ENCODE peak calls at places on chromosomes 3 and 15, in ten cellular contexts. One of them, this sample, is unnamed.

GRCh38 chr3:171320721-171321120 is 139.5 kb downstream of the TNIK start:
- DNase-seq in retina: peak
- DNase-seq in stimulated activated naive CD8-positive, alpha-beta T cell treated with anti-CD3 and anti-CD28 coated beads, Interleukin-15, Interleukin-2, amounts not matched to agents 100 U/mL and 50 U/mL, for 24 hours: no peak
- DNase-seq in activated CD4-positive, alpha-beta T cell treated with anti-CD3 and anti-CD28 coated beads, Interleukin-2, amount 50 U/mL, for 4 hours: no peak
- DNase-seq in NCI-H460: no peak
- DNase-seq in WTC11: no peak
- DNase-seq in activated effector memory CD4-positive, alpha-beta T cell treated with Interleukin-2 at 50 U/mL for 16 hours: no peak
- DNase-seq in left ventricle myocardium superior: no peak
- DNase-seq in posterior cingulate gyrus: no peak
- DNase-seq in choroid plexus epithelial cell: peak
- DNase-seq in this sample: no peak

GRCh38 chr15:66894986-66895780 is 170.2 kb upstream of the SMAD3 start:
- DNase-seq in retina: no peak
- DNase-seq in stimulated activated naive CD8-positive, alpha-beta T cell treated with anti-CD3 and anti-CD28 coated beads, Interleukin-15, Interleukin-2, amounts not matched to agents 100 U/mL and 50 U/mL, for 24 hours: no peak
- DNase-seq in activated CD4-positive, alpha-beta T cell treated with anti-CD3 and anti-CD28 coated beads, Interleukin-2, amount 50 U/mL, for 4 hours: no peak
- DNase-seq in NCI-H460: peak
- DNase-seq in WTC11: no peak
- DNase-seq in activated effector memory CD4-positive, alpha-beta T cell treated with Interleukin-2 at 50 U/mL for 16 hours: no peak
- DNase-seq in left ventricle myocardium superior: no peak
- DNase-seq in posterior cingulate gyrus: no peak
- DNase-seq in choroid plexus epithelial cell: no peak
- DNase-seq in this sample: no peak

GRCh38 chr3:38003371-38003816 is 12.8 kb downstream of the VILL start:
- DNase-seq in retina: peak
- DNase-seq in stimulated activated naive CD8-positive, alpha-beta T cell treated with anti-CD3 and anti-CD28 coated beads, Interleukin-15, Interleukin-2, amounts not matched to agents 100 U/mL and 50 U/mL, for 24 hours: peak
- DNase-seq in activated CD4-positive, alpha-beta T cell treated with anti-CD3 and anti-CD28 coated beads, Interleukin-2, amount 50 U/mL, for 4 hours: peak
- DNase-seq in NCI-H460: peak
- DNase-seq in WTC11: peak
- DNase-seq in activated effector memory CD4-positive, alpha-beta T cell treated with Interleukin-2 at 50 U/mL for 16 hours: peak
- DNase-seq in left ventricle myocardium superior: peak
- DNase-seq in posterior cingulate gyrus: peak
- DNase-seq in choroid plexus epithelial cell: peak
- DNase-seq in this sample: peak

GRCh38 chr3:25288416-25288815 is 139.6 kb upstream of the RARB start:
- DNase-seq in retina: no peak
- DNase-seq in stimulated activated naive CD8-positive, alpha-beta T cell treated with anti-CD3 and anti-CD28 coated beads, Interleukin-15, Interleukin-2, amounts not matched to agents 100 U/mL and 50 U/mL, for 24 hours: no peak
- DNase-seq in activated CD4-positive, alpha-beta T cell treated with anti-CD3 and anti-CD28 coated beads, Interleukin-2, amount 50 U/mL, for 4 hours: no peak
- DNase-seq in NCI-H460: no peak
- DNase-seq in WTC11: no peak
- DNase-seq in activated effector memory CD4-positive, alpha-beta T cell treated with Interleukin-2 at 50 U/mL for 16 hours: no peak
- DNase-seq in left ventricle myocardium superior: no peak
- DNase-seq in posterior cingulate gyrus: no peak
- DNase-seq in choroid plexus epithelial cell: no peak
- DNase-seq in this sample: no peak

GRCh38 chr3:126268866-126269265 is 88.3 kb downstream of the KLF15 start:
- DNase-seq in retina: no peak
- DNase-seq in stimulated activated naive CD8-positive, alpha-beta T cell treated with anti-CD3 and anti-CD28 coated beads, Interleukin-15, Interleukin-2, amounts not matched to agents 100 U/mL and 50 U/mL, for 24 hours: no peak
- DNase-seq in activated CD4-positive, alpha-beta T cell treated with anti-CD3 and anti-CD28 coated beads, Interleukin-2, amount 50 U/mL, for 4 hours: no peak
- DNase-seq in NCI-H460: no peak
- DNase-seq in WTC11: no peak
- DNase-seq in activated effector memory CD4-positive, alpha-beta T cell treated with Interleukin-2 at 50 U/mL for 16 hours: no peak
- DNase-seq in left ventricle myocardium superior: no peak
- DNase-seq in posterior cingulate gyrus: no peak
- DNase-seq in choroid plexus epithelial cell: no peak
- DNase-seq in this sample: no peak

GRCh38 chr3:45946875-45947274 is 3.6 kb downstream of the CXCR6 start:
- DNase-seq in retina: no peak
- DNase-seq in stimulated activated naive CD8-positive, alpha-beta T cell treated with anti-CD3 and anti-CD28 coated beads, Interleukin-15, Interleukin-2, amounts not matched to agents 100 U/mL and 50 U/mL, for 24 hours: no peak
- DNase-seq in activated CD4-positive, alpha-beta T cell treated with anti-CD3 and anti-CD28 coated beads, Interleukin-2, amount 50 U/mL, for 4 hours: no peak
- DNase-seq in NCI-H460: no peak
- DNase-seq in WTC11: no peak
- DNase-seq in activated effector memory CD4-positive, alpha-beta T cell treated with Interleukin-2 at 50 U/mL for 16 hours: no peak
- DNase-seq in left ventricle myocardium superior: no peak
- DNase-seq in posterior cingulate gyrus: no peak
- DNase-seq in choroid plexus epithelial cell: no peak
- DNase-seq in this sample: no peak

GRCh38 chr3:170410428-170411029 is 8.1 kb upstream of the CLDN11 start:
- DNase-seq in retina: no peak
- DNase-seq in stimulated activated naive CD8-positive, alpha-beta T cell treated with anti-CD3 and anti-CD28 coated beads, Interleukin-15, Interleukin-2, amounts not matched to agents 100 U/mL and 50 U/mL, for 24 hours: no peak
- DNase-seq in activated CD4-positive, alpha-beta T cell treated with anti-CD3 and anti-CD28 coated beads, Interleukin-2, amount 50 U/mL, for 4 hours: no peak
- DNase-seq in NCI-H460: peak
- DNase-seq in WTC11: no peak
- DNase-seq in activated effector memory CD4-positive, alpha-beta T cell treated with Interleukin-2 at 50 U/mL for 16 hours: no peak
- DNase-seq in left ventricle myocardium superior: no peak
- DNase-seq in posterior cingulate gyrus: no peak
- DNase-seq in choroid plexus epithelial cell: peak
- DNase-seq in this sample: no peak

GRCh38 chr15:100863406-100864198 is 16.0 kb upstream of the ALDH1A3 start:
- DNase-seq in retina: no peak
- DNase-seq in stimulated activated naive CD8-positive, alpha-beta T cell treated with anti-CD3 and anti-CD28 coated beads, Interleukin-15, Interleukin-2, amounts not matched to agents 100 U/mL and 50 U/mL, for 24 hours: no peak
- DNase-seq in activated CD4-positive, alpha-beta T cell treated with anti-CD3 and anti-CD28 coated beads, Interleukin-2, amount 50 U/mL, for 4 hours: no peak
- DNase-seq in NCI-H460: no peak
- DNase-seq in WTC11: no peak
- DNase-seq in activated effector memory CD4-positive, alpha-beta T cell treated with Interleukin-2 at 50 U/mL for 16 hours: no peak
- DNase-seq in left ventricle myocardium superior: peak
- DNase-seq in posterior cingulate gyrus: peak
- DNase-seq in choroid plexus epithelial cell: no peak
- DNase-seq in this sample: no peak

GRCh38 chr15:70289191-70289955 is 191.7 kb upstream of the TLE3 start:
- DNase-seq in retina: no peak
- DNase-seq in stimulated activated naive CD8-positive, alpha-beta T cell treated with anti-CD3 and anti-CD28 coated beads, Interleukin-15, Interleukin-2, amounts not matched to agents 100 U/mL and 50 U/mL, for 24 hours: no peak
- DNase-seq in activated CD4-positive, alpha-beta T cell treated with anti-CD3 and anti-CD28 coated beads, Interleukin-2, amount 50 U/mL, for 4 hours: no peak
- DNase-seq in NCI-H460: no peak
- DNase-seq in WTC11: no peak
- DNase-seq in activated effector memory CD4-positive, alpha-beta T cell treated with Interleukin-2 at 50 U/mL for 16 hours: no peak
- DNase-seq in left ventricle myocardium superior: no peak
- DNase-seq in posterior cingulate gyrus: no peak
- DNase-seq in choroid plexus epithelial cell: peak
- DNase-seq in this sample: no peak

GRCh38 chr15:51649659-51650521 is 27.3 kb upstream of the DMXL2 start:
- DNase-seq in retina: peak
- DNase-seq in stimulated activated naive CD8-positive, alpha-beta T cell treated with anti-CD3 and anti-CD28 coated beads, Interleukin-15, Interleukin-2, amounts not matched to agents 100 U/mL and 50 U/mL, for 24 hours: peak
- DNase-seq in activated CD4-positive, alpha-beta T cell treated with anti-CD3 and anti-CD28 coated beads, Interleukin-2, amount 50 U/mL, for 4 hours: peak
- DNase-seq in NCI-H460: peak
- DNase-seq in WTC11: no peak
- DNase-seq in activated effector memory CD4-positive, alpha-beta T cell treated with Interleukin-2 at 50 U/mL for 16 hours: no peak
- DNase-seq in left ventricle myocardium superior: no peak
- DNase-seq in posterior cingulate gyrus: no peak
- DNase-seq in choroid plexus epithelial cell: peak
- DNase-seq in this sample: peak

GRCh38 chr15:71294636-71295241 is 179.5 kb downstream of the THSD4 start:
- DNase-seq in retina: no peak
- DNase-seq in stimulated activated naive CD8-positive, alpha-beta T cell treated with anti-CD3 and anti-CD28 coated beads, Interleukin-15, Interleukin-2, amounts not matched to agents 100 U/mL and 50 U/mL, for 24 hours: no peak
- DNase-seq in activated CD4-positive, alpha-beta T cell treated with anti-CD3 and anti-CD28 coated beads, Interleukin-2, amount 50 U/mL, for 4 hours: no peak
- DNase-seq in NCI-H460: peak
- DNase-seq in WTC11: no peak
- DNase-seq in activated effector memory CD4-positive, alpha-beta T cell treated with Interleukin-2 at 50 U/mL for 16 hours: no peak
- DNase-seq in left ventricle myocardium superior: no peak
- DNase-seq in posterior cingulate gyrus: no peak
- DNase-seq in choroid plexus epithelial cell: peak
- DNase-seq in this sample: no peak

GRCh38 chr3:107524214-107525100 is 1.7 kb downstream of the BBX start:
- DNase-seq in retina: peak
- DNase-seq in stimulated activated naive CD8-positive, alpha-beta T cell treated with anti-CD3 and anti-CD28 coated beads, Interleukin-15, Interleukin-2, amounts not matched to agents 100 U/mL and 50 U/mL, for 24 hours: peak
- DNase-seq in activated CD4-positive, alpha-beta T cell treated with anti-CD3 and anti-CD28 coated beads, Interleukin-2, amount 50 U/mL, for 4 hours: peak
- DNase-seq in NCI-H460: no peak
- DNase-seq in WTC11: peak
- DNase-seq in activated effector memory CD4-positive, alpha-beta T cell treated with Interleukin-2 at 50 U/mL for 16 hours: peak
- DNase-seq in left ventricle myocardium superior: peak
- DNase-seq in posterior cingulate gyrus: no peak
- DNase-seq in choroid plexus epithelial cell: peak
- DNase-seq in this sample: peak

GRCh38 chr3:119676020-119676419 is 1.2 kb downstream of the COX17 start:
- DNase-seq in retina: no peak
- DNase-seq in stimulated activated naive CD8-positive, alpha-beta T cell treated with anti-CD3 and anti-CD28 coated beads, Interleukin-15, Interleukin-2, amounts not matched to agents 100 U/mL and 50 U/mL, for 24 hours: no peak
- DNase-seq in activated CD4-positive, alpha-beta T cell treated with anti-CD3 and anti-CD28 coated beads, Interleukin-2, amount 50 U/mL, for 4 hours: no peak
- DNase-seq in NCI-H460: no peak
- DNase-seq in WTC11: no peak
- DNase-seq in activated effector memory CD4-positive, alpha-beta T cell treated with Interleukin-2 at 50 U/mL for 16 hours: no peak
- DNase-seq in left ventricle myocardium superior: no peak
- DNase-seq in posterior cingulate gyrus: no peak
- DNase-seq in choroid plexus epithelial cell: no peak
- DNase-seq in this sample: no peak

GRCh38 chr3:189270248-189270832 is 98.6 kb downstream of the TPRG1 start:
- DNase-seq in retina: no peak
- DNase-seq in stimulated activated naive CD8-positive, alpha-beta T cell treated with anti-CD3 and anti-CD28 coated beads, Interleukin-15, Interleukin-2, amounts not matched to agents 100 U/mL and 50 U/mL, for 24 hours: peak
- DNase-seq in activated CD4-positive, alpha-beta T cell treated with anti-CD3 and anti-CD28 coated beads, Interleukin-2, amount 50 U/mL, for 4 hours: peak
- DNase-seq in NCI-H460: peak
- DNase-seq in WTC11: peak
- DNase-seq in activated effector memory CD4-positive, alpha-beta T cell treated with Interleukin-2 at 50 U/mL for 16 hours: no peak
- DNase-seq in left ventricle myocardium superior: peak
- DNase-seq in posterior cingulate gyrus: peak
- DNase-seq in choroid plexus epithelial cell: peak
- DNase-seq in this sample: no peak

GRCh38 chr3:133970916-133971315 is 58.8 kb downstream of the SLCO2A1 start:
- DNase-seq in retina: no peak
- DNase-seq in stimulated activated naive CD8-positive, alpha-beta T cell treated with anti-CD3 and anti-CD28 coated beads, Interleukin-15, Interleukin-2, amounts not matched to agents 100 U/mL and 50 U/mL, for 24 hours: no peak
- DNase-seq in activated CD4-positive, alpha-beta T cell treated with anti-CD3 and anti-CD28 coated beads, Interleukin-2, amount 50 U/mL, for 4 hours: no peak
- DNase-seq in NCI-H460: no peak
- DNase-seq in WTC11: no peak
- DNase-seq in activated effector memory CD4-positive, alpha-beta T cell treated with Interleukin-2 at 50 U/mL for 16 hours: no peak
- DNase-seq in left ventricle myocardium superior: no peak
- DNase-seq in posterior cingulate gyrus: no peak
- DNase-seq in choroid plexus epithelial cell: no peak
- DNase-seq in this sample: no peak

GRCh38 chr3:146125946-146126345 is 35.0 kb downstream of the PLOD2 start:
- DNase-seq in retina: no peak
- DNase-seq in stimulated activated naive CD8-positive, alpha-beta T cell treated with anti-CD3 and anti-CD28 coated beads, Interleukin-15, Interleukin-2, amounts not matched to agents 100 U/mL and 50 U/mL, for 24 hours: no peak
- DNase-seq in activated CD4-positive, alpha-beta T cell treated with anti-CD3 and anti-CD28 coated beads, Interleukin-2, amount 50 U/mL, for 4 hours: no peak
- DNase-seq in NCI-H460: peak
- DNase-seq in WTC11: no peak
- DNase-seq in activated effector memory CD4-positive, alpha-beta T cell treated with Interleukin-2 at 50 U/mL for 16 hours: no peak
- DNase-seq in left ventricle myocardium superior: no peak
- DNase-seq in posterior cingulate gyrus: no peak
- DNase-seq in choroid plexus epithelial cell: peak
- DNase-seq in this sample: no peak

GRCh38 chr3:142886938-142887337 is 1.9 kb downstream of the PCOLCE2 start:
- DNase-seq in retina: no peak
- DNase-seq in stimulated activated naive CD8-positive, alpha-beta T cell treated with anti-CD3 and anti-CD28 coated beads, Interleukin-15, Interleukin-2, amounts not matched to agents 100 U/mL and 50 U/mL, for 24 hours: no peak
- DNase-seq in activated CD4-positive, alpha-beta T cell treated with anti-CD3 and anti-CD28 coated beads, Interleukin-2, amount 50 U/mL, for 4 hours: no peak
- DNase-seq in NCI-H460: no peak
- DNase-seq in WTC11: no peak
- DNase-seq in activated effector memory CD4-positive, alpha-beta T cell treated with Interleukin-2 at 50 U/mL for 16 hours: no peak
- DNase-seq in left ventricle myocardium superior: no peak
- DNase-seq in posterior cingulate gyrus: no peak
- DNase-seq in choroid plexus epithelial cell: peak
- DNase-seq in this sample: no peak

GRCh38 chr3:4985330-4986174 is 6.3 kb downstream of the BHLHE40 start:
- DNase-seq in retina: no peak
- DNase-seq in stimulated activated naive CD8-positive, alpha-beta T cell treated with anti-CD3 and anti-CD28 coated beads, Interleukin-15, Interleukin-2, amounts not matched to agents 100 U/mL and 50 U/mL, for 24 hours: no peak
- DNase-seq in activated CD4-positive, alpha-beta T cell treated with anti-CD3 and anti-CD28 coated beads, Interleukin-2, amount 50 U/mL, for 4 hours: no peak
- DNase-seq in NCI-H460: peak
- DNase-seq in WTC11: no peak
- DNase-seq in activated effector memory CD4-positive, alpha-beta T cell treated with Interleukin-2 at 50 U/mL for 16 hours: no peak
- DNase-seq in left ventricle myocardium superior: peak
- DNase-seq in posterior cingulate gyrus: no peak
- DNase-seq in choroid plexus epithelial cell: peak
- DNase-seq in this sample: no peak

GRCh38 chr15:51286816-51287215 is 51.6 kb downstream of the CYP19A1 start:
- DNase-seq in retina: no peak
- DNase-seq in stimulated activated naive CD8-positive, alpha-beta T cell treated with anti-CD3 and anti-CD28 coated beads, Interleukin-15, Interleukin-2, amounts not matched to agents 100 U/mL and 50 U/mL, for 24 hours: no peak
- DNase-seq in activated CD4-positive, alpha-beta T cell treated with anti-CD3 and anti-CD28 coated beads, Interleukin-2, amount 50 U/mL, for 4 hours: no peak
- DNase-seq in NCI-H460: no peak
- DNase-seq in WTC11: no peak
- DNase-seq in activated effector memory CD4-positive, alpha-beta T cell treated with Interleukin-2 at 50 U/mL for 16 hours: no peak
- DNase-seq in left ventricle myocardium superior: peak
- DNase-seq in posterior cingulate gyrus: no peak
- DNase-seq in choroid plexus epithelial cell: no peak
- DNase-seq in this sample: no peak

GRCh38 chr3:23668430-23668904 is 137.3 kb upstream of the UBE2E1 start:
- DNase-seq in retina: no peak
- DNase-seq in stimulated activated naive CD8-positive, alpha-beta T cell treated with anti-CD3 and anti-CD28 coated beads, Interleukin-15, Interleukin-2, amounts not matched to agents 100 U/mL and 50 U/mL, for 24 hours: no peak
- DNase-seq in activated CD4-positive, alpha-beta T cell treated with anti-CD3 and anti-CD28 coated beads, Interleukin-2, amount 50 U/mL, for 4 hours: no peak
- DNase-seq in NCI-H460: peak
- DNase-seq in WTC11: no peak
- DNase-seq in activated effector memory CD4-positive, alpha-beta T cell treated with Interleukin-2 at 50 U/mL for 16 hours: no peak
- DNase-seq in left ventricle myocardium superior: no peak
- DNase-seq in posterior cingulate gyrus: no peak
- DNase-seq in choroid plexus epithelial cell: peak
- DNase-seq in this sample: no peak

GRCh38 chr3:34570916-34571705 is 772.7 kb downstream of the PDCD6IP start:
- DNase-seq in retina: no peak
- DNase-seq in stimulated activated naive CD8-positive, alpha-beta T cell treated with anti-CD3 and anti-CD28 coated beads, Interleukin-15, Interleukin-2, amounts not matched to agents 100 U/mL and 50 U/mL, for 24 hours: no peak
- DNase-seq in activated CD4-positive, alpha-beta T cell treated with anti-CD3 and anti-CD28 coated beads, Interleukin-2, amount 50 U/mL, for 4 hours: no peak
- DNase-seq in NCI-H460: no peak
- DNase-seq in WTC11: no peak
- DNase-seq in activated effector memory CD4-positive, alpha-beta T cell treated with Interleukin-2 at 50 U/mL for 16 hours: no peak
- DNase-seq in left ventricle myocardium superior: no peak
- DNase-seq in posterior cingulate gyrus: no peak
- DNase-seq in choroid plexus epithelial cell: no peak
- DNase-seq in this sample: no peak

GRCh38 chr3:72985576-72985975 is 11.0 kb upstream of the PPP4R2 start:
- DNase-seq in retina: no peak
- DNase-seq in stimulated activated naive CD8-positive, alpha-beta T cell treated with anti-CD3 and anti-CD28 coated beads, Interleukin-15, Interleukin-2, amounts not matched to agents 100 U/mL and 50 U/mL, for 24 hours: no peak
- DNase-seq in activated CD4-positive, alpha-beta T cell treated with anti-CD3 and anti-CD28 coated beads, Interleukin-2, amount 50 U/mL, for 4 hours: no peak
- DNase-seq in NCI-H460: no peak
- DNase-seq in WTC11: no peak
- DNase-seq in activated effector memory CD4-positive, alpha-beta T cell treated with Interleukin-2 at 50 U/mL for 16 hours: no peak
- DNase-seq in left ventricle myocardium superior: no peak
- DNase-seq in posterior cingulate gyrus: no peak
- DNase-seq in choroid plexus epithelial cell: no peak
- DNase-seq in this sample: no peak

GRCh38 chr15:51380999-51381806 is 39.7 kb downstream of the GLDN start:
- DNase-seq in retina: peak
- DNase-seq in stimulated activated naive CD8-positive, alpha-beta T cell treated with anti-CD3 and anti-CD28 coated beads, Interleukin-15, Interleukin-2, amounts not matched to agents 100 U/mL and 50 U/mL, for 24 hours: peak
- DNase-seq in activated CD4-positive, alpha-beta T cell treated with anti-CD3 and anti-CD28 coated beads, Interleukin-2, amount 50 U/mL, for 4 hours: no peak
- DNase-seq in NCI-H460: peak
- DNase-seq in WTC11: peak
- DNase-seq in activated effector memory CD4-positive, alpha-beta T cell treated with Interleukin-2 at 50 U/mL for 16 hours: no peak
- DNase-seq in left ventricle myocardium superior: peak
- DNase-seq in posterior cingulate gyrus: peak
- DNase-seq in choroid plexus epithelial cell: peak
- DNase-seq in this sample: no peak